ENCODE peak calls at places on chromosome 7, in seven cellular contexts. F is IMR-90; C is CD8-positive, alpha-beta memory T cell; W is fibroblast of lung; E is mesendoderm; R is fibroblast of the aortic adventitia; T is AG04450. U is an unnamed sample.

GRCh38 chr7:93945083-93945482 is 23.5 kb downstream of the GNG11 start:
- DNase-seq in F (no peak), C (no peak), W (no peak), E (no peak), R (no peak), T (no peak), U (no peak)

GRCh38 chr7:116153050-116153449 is 57.3 kb upstream of the TES start:
- DNase-seq in F (no peak), C (no peak), W (no peak), E (no peak), R (no peak), T (no peak), U (no peak)

GRCh38 chr7:140653319-140654108 is 12.9 kb upstream of the DENND2A start:
- DNase-seq in F (peak; percentile 86), C (no peak), W (peak; percentile 85), E (peak; percentile 87), R (peak; percentile 89), T (peak; percentile 83), U (peak; percentile 90)

GRCh38 chr7:5703572-5704533 is 77.6 kb downstream of the RNF216 start:
- DNase-seq in F (no peak), C (no peak), W (no peak), E (no peak), R (no peak), T (no peak), U (no peak)

GRCh38 chr7:50690541-50691011 is 92.1 kb downstream of the GRB10 start:
- DNase-seq in F (no peak), C (no peak), W (no peak), E (no peak), R (no peak), T (no peak), U (peak; percentile 21)

GRCh38 chr7:24573554-24574338 is 494 bp downstream of the PALS2 start:
- DNase-seq in F (peak; percentile 50), C (peak; percentile 14), W (peak; percentile 42), E (peak; percentile 77), R (peak; percentile 48), T (no peak), U (peak; percentile 88)

GRCh38 chr7:105285118-105285874 is 103.4 kb downstream of the SRPK2 start:
- DNase-seq in F (no peak), C (no peak), W (no peak), E (peak; percentile 12), R (no peak), T (no peak), U (peak; percentile 47)

GRCh38 chr7:1214516-1214915 is 18.2 kb upstream of the UNCX start:
- DNase-seq in F (no peak), C (no peak), W (no peak), E (no peak), R (no peak), T (no peak), U (no peak)

GRCh38 chr7:6637544-6638229 is 569 bp downstream of the ZNF316 start:
- DNase-seq in F (peak; percentile 8), C (peak; percentile 52), W (no peak), E (peak; percentile 46), R (no peak), T (no peak), U (peak; percentile 78)

GRCh38 chr7:108716783-108717182 is 147.1 kb downstream of the DNAJB9 start:
- DNase-seq in F (peak; percentile 48), C (no peak), W (peak; percentile 44), E (no peak), R (peak; percentile 31), T (no peak), U (no peak)

GRCh38 chr7:33836797-33837355 is 68.5 kb upstream of the BMPER start:
- DNase-seq in F (peak; percentile 60), C (no peak), W (peak; percentile 36), E (peak; percentile 55), R (no peak), T (no peak), U (peak; percentile 80)

GRCh38 chr7:112103246-112103645 is 103.0 kb downstream of the DOCK4 start:
- DNase-seq in F (peak; percentile 56), C (no peak), W (peak; percentile 36), E (peak; percentile 40), R (no peak), T (no peak), U (no peak)

GRCh38 chr7:116588225-116588624 is 63.4 kb downstream of the CAV1 start:
- DNase-seq in F (peak; percentile 82), C (no peak), W (peak; percentile 73), E (peak; percentile 35), R (peak; percentile 73), T (no peak), U (no peak)

GRCh38 chr7:27143022-27143949 is at the start of gene HOXA5:
- DNase-seq in F (peak; percentile 100), C (no peak), W (peak; percentile 100), E (peak; percentile 92), R (peak; percentile 84), T (peak; percentile 100), U (peak; percentile 94)

GRCh38 chr7:141993354-141993753 is 2.3 kb upstream of the MGAM start:
- DNase-seq in F (no peak), C (no peak), W (no peak), E (no peak), R (no peak), T (no peak), U (no peak)

GRCh38 chr7:142000244-142000643 is 4.6 kb downstream of the MGAM start:
- DNase-seq in F (no peak), C (no peak), W (no peak), E (no peak), R (no peak), T (no peak), U (no peak)

GRCh38 chr7:142002179-142002578 is 6.5 kb downstream of the MGAM start:
- DNase-seq in F (no peak), C (no peak), W (no peak), E (no peak), R (peak; percentile 8), T (no peak), U (no peak)

GRCh38 chr7:142001163-142001874 is 5.6 kb downstream of the MGAM start:
- DNase-seq in F (no peak), C (no peak), W (no peak), E (peak; percentile 21), R (peak; percentile 46), T (no peak), U (no peak)

GRCh38 chr7:141999219-141999618 is 3.5 kb downstream of the MGAM start:
- DNase-seq in F (no peak), C (no peak), W (no peak), E (no peak), R (no peak), T (no peak), U (no peak)
- H3K4me3 ChIP-seq in F (no peak overlapping the region), C (no peak overlapping the region), W (no peak overlapping the region), E (no peak overlapping the region), R (no peak overlapping the region), T (no peak overlapping the region), U (no peak overlapping the region)

GRCh38 chr7:102047167-102047566 is 229.7 kb downstream of the CUX1 start:
- DNase-seq in F (no peak), C (no peak), W (no peak), E (no peak), R (no peak), T (no peak), U (no peak)

GRCh38 chr7:102045681-102046372 is 228.4 kb downstream of the CUX1 start:
- DNase-seq in F (no peak), C (no peak), W (no peak), E (no peak), R (no peak), T (no peak), U (no peak)

GRCh38 chr7:102046373-102047117 is 229.1 kb downstream of the CUX1 start:
- DNase-seq in F (peak; percentile 25), C (no peak), W (no peak), E (no peak), R (no peak), T (no peak), U (no peak)

GRCh38 chr7:102044641-102044983 is 227.2 kb downstream of the CUX1 start:
- DNase-seq in F (no peak), C (no peak), W (no peak), E (no peak), R (no peak), T (no peak), U (no peak)

GRCh38 chr7:102044984-102045673 is 227.7 kb downstream of the CUX1 start:
- DNase-seq in F (peak; percentile 93), C (no peak), W (peak; percentile 98), E (no peak), R (peak; percentile 95), T (peak; percentile 84), U (no peak)
- H3K4me3 ChIP-seq in F (no peak overlapping the region), C (no peak overlapping the region), W (no peak overlapping the region), E (no peak overlapping the region), R (peak overlapping the region; percentile 37), T (peak overlapping the region; percentile 31), U (no peak overlapping the region)

DNA sequence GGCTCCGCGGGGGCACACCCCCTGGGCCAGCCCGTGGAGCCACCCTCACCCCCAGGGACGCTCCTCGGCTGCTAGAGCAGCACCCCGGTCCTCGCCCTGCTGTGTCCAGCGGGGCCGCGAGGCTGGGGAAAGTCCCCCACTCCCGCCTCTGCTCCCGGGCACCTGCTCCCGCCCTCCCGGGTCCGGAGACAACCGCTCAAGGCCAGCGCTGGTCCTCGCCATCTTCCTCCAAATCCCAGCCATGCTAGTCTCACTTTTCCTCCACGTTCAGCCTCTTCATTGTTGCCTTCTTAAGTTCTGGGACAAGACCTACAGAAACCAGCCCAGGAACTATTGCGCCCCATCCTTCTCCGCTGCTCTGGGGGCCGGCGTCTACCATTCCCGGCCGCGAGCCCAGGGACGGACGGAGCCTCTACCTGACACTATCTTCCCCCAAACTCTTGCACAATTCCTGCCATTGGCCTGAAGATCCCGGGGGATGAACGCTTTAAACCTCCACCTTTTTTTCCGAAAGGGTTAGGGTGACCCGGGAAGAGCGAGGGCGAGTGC is 4.8 kb upstream of the KCP start:
- DNase-seq in F (no peak), C (no peak), W (no peak), E (no peak), R (no peak), T (no peak), U (peak; percentile 53)
- H3K4me3 ChIP-seq in F (peak overlapping the region; percentile 7), C (no peak overlapping the region), W (no peak overlapping the region), E (no peak overlapping the region), R (no peak overlapping the region), T (no peak overlapping the region), U (no peak overlapping the region)

GRCh38 chr7:48139461-48139860 is 31.8 kb upstream of the ABCA13 start:
- DNase-seq in F (peak; percentile 28), C (no peak), W (peak; percentile 12), E (peak; percentile 49), R (peak; percentile 29), T (no peak), U (peak; percentile 65)

GRCh38 chr7:48144291-48144768 is 26.9 kb upstream of the ABCA13 start:
- DNase-seq in F (no peak), C (no peak), W (no peak), E (no peak), R (no peak), T (no peak), U (no peak)

GRCh38 chr7:48141551-48141950 is 29.7 kb upstream of the ABCA13 start:
- DNase-seq in F (no peak), C (no peak), W (no peak), E (no peak), R (no peak), T (no peak), U (no peak)

DNA sequence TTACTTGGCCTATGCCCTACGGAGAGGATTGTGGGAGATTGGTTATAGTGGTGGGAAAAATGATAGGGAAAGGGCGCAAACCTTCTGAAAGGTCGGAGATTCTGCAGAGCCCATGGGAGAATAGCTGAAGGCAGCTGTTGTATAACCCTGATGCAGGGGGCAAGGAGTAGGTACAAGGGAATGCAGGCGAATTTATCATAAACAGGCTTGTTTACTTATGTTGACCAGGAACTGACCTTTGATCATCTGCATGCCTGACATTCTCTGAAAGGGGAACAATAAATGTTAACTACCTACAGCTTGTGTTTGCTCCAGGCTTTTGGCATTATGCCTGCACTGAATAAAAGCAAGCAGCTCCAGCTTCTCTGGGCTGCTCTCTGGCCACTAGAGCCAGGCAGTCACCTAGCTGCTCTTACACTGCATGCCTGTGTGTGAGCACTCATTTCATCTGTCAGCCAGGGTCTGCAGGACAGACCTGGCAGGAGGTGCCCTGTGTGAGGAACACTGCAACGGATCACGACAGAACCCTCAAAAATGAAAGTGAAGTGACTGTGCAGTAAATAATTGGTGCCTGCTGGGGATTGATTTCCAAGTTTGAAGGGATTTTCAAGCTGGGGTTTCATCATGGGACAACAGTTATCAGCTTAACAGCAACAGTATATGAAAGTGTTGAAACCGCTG is 31.1 kb upstream of the ABCA13 start:
- DNase-seq in F (no peak), C (no peak), W (no peak), E (no peak), R (peak; percentile 25), T (no peak), U (no peak)
- H3K4me3 ChIP-seq in F (no peak overlapping the region), C (no peak overlapping the region), W (no peak overlapping the region), E (no peak overlapping the region), R (no peak overlapping the region), T (no peak overlapping the region), U (peak overlapping the region; percentile 62)

U was measured in endodermal cell.